ENCODE peak calls at places on chromosomes 16 and 17, in eight cellular contexts. K, Q, L, A, G, I, Z and E are unnamed samples.

GRCh38 chr17:13153036-13153435 is 135.2 kb upstream of the ELAC2 start:
- DNase-seq in Z (no peak), G (no peak), Q (no peak), L (no peak), A (no peak), I (no peak), K (no peak), E (no peak)

GRCh38 chr17:68794636-68795503 is 160.3 kb downstream of the ABCA8 start:
- DNase-seq in Z (no peak), Q (no peak), I (peak), G (peak), L (no peak), A (peak), K (no peak), E (no peak)

GRCh38 chr16:85173981-85174751 is 61.9 kb upstream of the CIBAR2 start:
- DNase-seq in K (no peak), L (no peak), Q (no peak), I (peak), Z (no peak), A (no peak), G (no peak), E (no peak)

GRCh38 chr17:66855204-66855603 is 20.3 kb downstream of the CACNG5 start:
- DNase-seq in K (no peak), Q (no peak), L (no peak), A (no peak), I (no peak), Z (no peak), G (no peak), E (no peak)

GRCh38 chr16:74455213-74455612 is 33.9 kb upstream of the CLEC18B start:
- DNase-seq in L (no peak), G (no peak), I (no peak), K (no peak), Z (no peak), Q (no peak), A (no peak), E (no peak)

GRCh38 chr16:66651474-66651765 is 45.1 kb downstream of the CMTM4 start:
- DNase-seq in Q (no peak), Z (no peak), G (no peak), A (no peak), I (peak), K (no peak), L (no peak), E (no peak)

GRCh38 chr17:61551255-61551742 is 39.7 kb downstream of the NACA2 start:
- DNase-seq in Z (no peak), L (no peak), Q (no peak), I (peak), A (no peak), K (no peak), G (no peak), E (no peak)

GRCh38 chr17:7132511-7133094 is 18.0 kb upstream of the ASGR2 start:
- DNase-seq in Z (no peak), K (peak), Q (no peak), L (peak), A (no peak), I (no peak), G (no peak), E (no peak)

GRCh38 chr17:51372345-51373004 is 112.1 kb downstream of the UTP18 start:
- DNase-seq in Q (no peak), K (no peak), A (no peak), G (no peak), I (peak), L (peak), Z (no peak), E (no peak)

GRCh38 chr17:68346448-68346847 is 55.2 kb downstream of the ARSG start:
- DNase-seq in G (no peak), K (peak), Q (no peak), Z (no peak), I (no peak), A (no peak), L (no peak), E (no peak)

GRCh38 chr17:8091033-8091687 is 3.6 kb upstream of the ALOX12B start:
- DNase-seq in G (no peak), I (no peak), Q (no peak), A (no peak), K (no peak), Z (no peak), L (no peak), E (no peak)

GRCh38 chr17:73359255-73359816 is 47.5 kb upstream of the CDC42EP4 start:
- DNase-seq in G (no peak), Z (no peak), I (no peak), A (no peak), K (no peak), L (no peak), Q (no peak), E (no peak)

GRCh38 chr17:73562896-73563295 is 81.3 kb downstream of the SDK2 start:
- DNase-seq in K (no peak), Z (no peak), I (no peak), Q (no peak), L (no peak), A (no peak), G (no peak), E (no peak)

GRCh38 chr17:17073627-17074521 is 31.6 kb downstream of the MPRIP start:
- DNase-seq in Z (no peak), I (no peak), L (no peak), A (no peak), G (no peak), K (no peak), Q (no peak), E (no peak)

GRCh38 chr16:2795714-2796143 is 2.5 kb upstream of the PRSS41 start:
- DNase-seq in Z (no peak), I (no peak), G (no peak), A (no peak), K (no peak), Q (no peak), L (no peak), E (no peak)

GRCh38 chr17:49201481-49201927 is 8.9 kb downstream of the GNGT2 start:
- DNase-seq in Z (no peak), L (no peak), G (no peak), K (no peak), I (peak), A (no peak), Q (no peak), E (no peak)

GRCh38 chr16:1610841-1611653 is 825 bp downstream of the IFT140 start:
- DNase-seq in A (no peak), I (peak), K (no peak), G (no peak), Q (no peak), Z (no peak), L (no peak), E (no peak)

GRCh38 chr16:85759631-85760419 is 8.9 kb upstream of the C16orf74 start:
- DNase-seq in Z (no peak), A (no peak), I (peak), Q (no peak), L (no peak), K (no peak), G (no peak), E (no peak)

GRCh38 chr17:77316191-77316641 is 175.4 kb downstream of the SEC14L1 start:
- DNase-seq in K (peak), L (peak), Q (no peak), Z (no peak), G (peak), I (peak), A (no peak), E (no peak)

GRCh38 chr16:66949472-66949871 is 11.6 kb upstream of the CES3 start:
- DNase-seq in Q (no peak), G (no peak), Z (no peak), A (no peak), L (no peak), K (no peak), I (no peak), E (no peak)

GRCh38 chr17:3995067-3995466 is 30.8 kb upstream of the ATP2A3 start:
- DNase-seq in K (no peak), A (no peak), Z (no peak), Q (no peak), L (no peak), I (no peak), G (no peak), E (no peak)

GRCh38 chr17:80361495-80362220 is 53.3 kb upstream of the ENDOV start:
- DNase-seq in A (no peak), Z (no peak), G (no peak), K (peak), I (no peak), L (peak), Q (no peak), E (no peak)

GRCh38 chr16:88721236-88721635 is 14.9 kb downstream of the CTU2 start:
- DNase-seq in I (no peak), G (no peak), Z (no peak), L (no peak), K (no peak), Q (no peak), A (no peak), E (no peak)

GRCh38 chr16:85398050-85398451 is 215.1 kb upstream of the GSE1 start:
- DNase-seq in Q (no peak), A (no peak), G (no peak), Z (no peak), K (no peak), L (no peak), I (no peak), E (no peak)

GRCh38 chr16:78224342-78224741 is 124.9 kb downstream of the WWOX start:
- DNase-seq in K (no peak), Z (no peak), A (no peak), L (no peak), I (no peak), Q (no peak), G (no peak), E (no peak)

GRCh38 chr17:60333628-60334031 is 58.3 kb downstream of the USP32 start:
- DNase-seq in Q (no peak), Z (no peak), K (no peak), G (no peak), A (no peak), L (no peak), I (no peak), E (no peak)

GRCh38 chr16:83356266-83356665 is 451.5 kb upstream of the HSBP1 start:
- DNase-seq in Q (no peak), Z (no peak), A (peak), G (peak), L (peak), I (peak), K (no peak), E (no peak)

GRCh38 chr17:19264681-19265080 is 27.5 kb downstream of the EPN2 start:
- DNase-seq in G (no peak), K (no peak), L (no peak), I (no peak), Z (no peak), A (no peak), Q (no peak), E (no peak)

GRCh38 chr16:22948603-22949368 is 134.8 kb downstream of the HS3ST2 start:
- DNase-seq in A (peak), I (peak), G (peak), L (peak), K (no peak), Z (no peak), Q (peak), E (peak)

GRCh38 chr17:29401237-29401636 is 11.1 kb downstream of the TAOK1 start:
- DNase-seq in K (no peak), A (no peak), I (no peak), Q (no peak), G (no peak), Z (no peak), L (no peak), E (no peak)

GRCh38 chr16:4217246-4218131 is 24.4 kb downstream of the SRL start:
- DNase-seq in K (no peak), A (no peak), G (peak), I (no peak), L (no peak), Q (no peak), Z (no peak), E (no peak)

GRCh38 chr17:2125013-2125535 is 70.2 kb downstream of the HIC1 start:
- DNase-seq in K (no peak), G (no peak), L (no peak), A (no peak), Q (no peak), I (no peak), Z (no peak), E (no peak)

GRCh38 chr16:1945559-1946391 is 2.8 kb upstream of the MSRB1 start:
- DNase-seq in Q (no peak), K (no peak), Z (no peak), I (no peak), G (no peak), L (no peak), A (no peak), E (no peak)

GRCh38 chr16:51268237-51268636 is 117.2 kb upstream of the SALL1 start:
- DNase-seq in Z (no peak), K (no peak), L (no peak), I (no peak), Q (no peak), A (no peak), G (no peak), E (no peak)

GRCh38 chr17:10200645-10201044 is 2.2 kb upstream of the GAS7 start:
- DNase-seq in L (no peak), K (no peak), A (no peak), Z (no peak), G (no peak), I (no peak), Q (no peak), E (no peak)

GRCh38 chr16:12837756-12838155 is 34.1 kb upstream of the CPPED1 start:
- DNase-seq in I (no peak), Z (no peak), A (no peak), Q (no peak), G (no peak), L (no peak), K (no peak), E (no peak)

GRCh38 chr16:27976990-27977389 is 86.5 kb downstream of the GSG1L start:
- DNase-seq in A (no peak), Q (no peak), I (no peak), L (no peak), G (no peak), K (no peak), Z (no peak), E (no peak)

GRCh38 chr16:15879255-15879804 is 9.1 kb downstream of the CEP20 start:
- DNase-seq in Q (no peak), Z (no peak), G (no peak), A (peak), K (no peak), I (peak), L (no peak), E (no peak)